ENCODE peak calls at places on chromosomes 5 and 9, in four cellular contexts. W, H, Z and A are unnamed samples.
A peak's percentile ranks its signal among the peaks of the same experiment; 100 is the strongest.

GRCh38 chr5:37553720-37554402 is 174.7 kb downstream of the WDR70 start:
- DNase-seq in W (peak; percentile 71), H (no peak), Z (no peak), A (no peak)

GRCh38 chr5:5585751-5586341 is 163.4 kb downstream of the ICE1 start:
- DNase-seq in W (no peak), H (no peak), Z (no peak), A (no peak)

GRCh38 chr5:172383231-172383802 is 71.0 kb downstream of the SH3PXD2B start:
- DNase-seq in W (no peak), H (no peak), Z (no peak), A (no peak)

GRCh38 chr5:107948377-107948776 is 277.6 kb upstream of the EFNA5 start:
- DNase-seq in W (no peak), H (no peak), Z (no peak), A (no peak)

GRCh38 chr5:23385036-23385435 is 122.4 kb upstream of the PRDM9 start:
- DNase-seq in W (no peak), H (no peak), Z (no peak), A (no peak)

GRCh38 chr5:148831590-148832565 is 5.5 kb downstream of the ADRB2 start:
- DNase-seq in W (peak; percentile 66), H (peak; percentile 62), Z (no peak), A (peak; percentile 60)

GRCh38 chr5:93602261-93603149 is 19.5 kb downstream of the NR2F1 start:
- DNase-seq in W (no peak), H (no peak), Z (no peak), A (no peak)

GRCh38 chr9:80796662-80797426 is 892.5 kb downstream of the TLE1 start:
- DNase-seq in W (peak; percentile 67), H (no peak), Z (no peak), A (no peak)

GRCh38 chr9:110994771-110995241 is 43.5 kb downstream of the LPAR1 start:
- DNase-seq in W (no peak), H (no peak), Z (no peak), A (no peak)

GRCh38 chr9:101674165-101674564 is 64.3 kb downstream of the GRIN3A start:
- DNase-seq in W (no peak), H (no peak), Z (no peak), A (no peak)

GRCh38 chr5:177294632-177295031 is 8.9 kb downstream of the RAB24 start:
- DNase-seq in W (no peak), H (no peak), Z (peak; percentile 58), A (no peak)

GRCh38 chr5:133285583-133286021 is 233.8 kb downstream of the HSPA4 start:
- DNase-seq in W (no peak), H (no peak), Z (no peak), A (no peak)

GRCh38 chr9:115422932-115423440 is 305.0 kb upstream of the TNC start:
- DNase-seq in W (no peak), H (peak; percentile 74), Z (no peak), A (no peak)

GRCh38 chr5:139569276-139569955 is 8.3 kb downstream of the UBE2D2 start:
- DNase-seq in W (no peak), H (no peak), Z (no peak), A (no peak)

GRCh38 chr5:139562847-139563246 is 1.7 kb downstream of the UBE2D2 start:
- DNase-seq in W (peak; percentile 15), H (no peak), Z (peak; percentile 23), A (no peak)

GRCh38 chr5:139566611-139567010 is 5.5 kb downstream of the UBE2D2 start:
- DNase-seq in W (no peak), H (no peak), Z (no peak), A (no peak)

GRCh38 chr5:139561655-139562451 is 714 bp downstream of the UBE2D2 start:
- DNase-seq in W (peak; percentile 76), H (peak; percentile 64), Z (peak; percentile 90), A (no peak)

GRCh38 chr5:139565411-139566305 is 4.5 kb downstream of the UBE2D2 start:
- DNase-seq in W (peak; percentile 22), H (no peak), Z (peak; percentile 17), A (no peak)
- H3K4me3 ChIP-seq in W (no peak overlapping the region), H (no peak overlapping the region), Z (no peak overlapping the region), A (no peak overlapping the region)

GRCh38 chr5:140634103-140634502 is 1.1 kb upstream of the CD14 start:
- DNase-seq in W (no peak), H (no peak), Z (no peak), A (no peak)

GRCh38 chr5:140631063-140631462 is 1.9 kb downstream of the CD14 start:
- DNase-seq in W (no peak), H (no peak), Z (no peak), A (peak; percentile 51)

GRCh38 chr5:140631831-140632365 is 1.1 kb downstream of the CD14 start:
- DNase-seq in W (no peak), H (peak; percentile 50), Z (no peak), A (peak; percentile 87)

GRCh38 chr5:140632366-140633080 is 452 bp downstream of the CD14 start:
- DNase-seq in W (peak; percentile 81), H (peak; percentile 79), Z (peak; percentile 89), A (peak; percentile 67)

GRCh38 chr5:140633081-140633471 is at the start of gene CD14:
- DNase-seq in W (peak; percentile 81), H (peak; percentile 84), Z (peak; percentile 92), A (no peak)
- H3K4me3 ChIP-seq in W (peak within 1 kb of the TSS; percentile 39), H (peak within 1 kb of the TSS; percentile 28), Z (peak within 1 kb of the TSS; percentile 23), A (peak within 1 kb of the TSS; percentile 20)

DNA sequence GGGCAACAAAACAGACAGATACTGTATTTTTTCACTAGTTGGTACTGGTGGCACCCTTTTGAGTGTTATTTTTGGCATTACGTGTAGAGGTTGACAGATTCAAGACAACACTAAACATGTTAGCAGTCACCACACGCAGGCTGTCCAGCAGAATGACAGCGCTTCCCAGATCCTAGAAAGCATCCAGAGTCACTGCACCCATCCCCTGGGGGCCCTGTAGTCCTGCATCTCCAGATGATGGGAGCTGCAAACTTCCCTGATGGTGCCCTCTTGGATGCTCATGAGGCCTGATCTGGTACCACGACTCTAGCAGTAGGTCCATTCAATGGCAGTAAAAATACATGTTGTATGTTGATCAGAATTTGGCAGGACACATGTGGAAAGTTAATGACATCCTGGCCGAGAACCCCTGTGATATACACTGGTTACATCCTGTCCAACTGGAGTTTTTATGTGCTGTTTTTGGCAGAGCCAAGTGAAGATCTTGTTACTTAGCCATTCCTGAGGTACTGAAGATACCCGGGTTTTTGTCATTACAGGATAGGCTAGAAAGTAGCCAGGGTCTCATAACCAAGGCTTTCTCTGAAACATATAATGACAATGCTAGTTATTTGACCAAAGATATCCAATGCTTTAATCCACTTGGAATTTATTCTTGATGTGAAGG is 1.6 kb upstream of the ABL1 start:
- DNase-seq in W (no peak), H (no peak), Z (no peak), A (no peak)
- H3K4me3 ChIP-seq in W (no peak overlapping the region), H (no peak overlapping the region), Z (no peak overlapping the region), A (no peak overlapping the region)

DNA sequence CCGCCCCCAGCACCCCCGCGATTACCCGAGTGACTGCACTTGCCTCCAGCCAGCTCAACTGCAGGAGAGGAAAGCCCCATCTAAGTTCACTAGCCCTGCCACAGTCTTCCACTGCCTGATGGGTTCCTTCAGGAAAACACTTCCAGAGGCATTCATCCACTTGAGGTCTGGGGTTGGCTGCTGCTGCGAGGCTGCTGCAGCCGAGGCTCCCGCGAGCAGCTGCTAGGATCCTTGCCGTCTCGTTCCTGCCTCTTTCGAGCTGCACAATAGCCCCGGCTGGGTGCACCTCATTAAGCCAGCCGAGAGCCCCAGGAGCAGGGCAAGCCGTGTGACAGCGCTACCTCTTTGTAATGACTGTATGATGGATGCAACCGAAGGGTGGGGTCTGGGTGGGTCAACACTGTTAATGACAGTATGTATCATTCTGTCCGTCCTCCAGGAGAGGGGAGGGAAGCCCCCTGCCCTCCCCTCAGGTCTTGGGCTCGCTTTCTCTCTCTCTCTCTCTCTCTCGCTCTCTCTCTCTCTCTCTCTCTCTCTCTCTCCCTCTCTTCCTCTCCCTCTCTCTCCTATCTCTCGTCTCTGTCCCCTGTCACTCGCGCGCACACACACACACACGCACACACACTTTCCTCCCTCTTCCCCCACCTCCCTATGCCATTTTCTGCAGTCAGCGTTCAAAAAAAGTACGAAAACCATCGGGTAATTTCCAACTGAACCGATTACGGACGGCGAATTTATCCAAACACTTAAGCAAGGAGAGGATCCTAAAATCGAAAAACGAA is 24.4 kb upstream of the ELAVL2 start:
- DNase-seq in W (no peak), H (no peak), Z (no peak), A (peak; percentile 33)
- H3K4me3 ChIP-seq in W (peak overlapping the region; percentile 6), H (no peak overlapping the region), Z (peak overlapping the region; percentile 9), A (peak overlapping the region; percentile 40)

DNA sequence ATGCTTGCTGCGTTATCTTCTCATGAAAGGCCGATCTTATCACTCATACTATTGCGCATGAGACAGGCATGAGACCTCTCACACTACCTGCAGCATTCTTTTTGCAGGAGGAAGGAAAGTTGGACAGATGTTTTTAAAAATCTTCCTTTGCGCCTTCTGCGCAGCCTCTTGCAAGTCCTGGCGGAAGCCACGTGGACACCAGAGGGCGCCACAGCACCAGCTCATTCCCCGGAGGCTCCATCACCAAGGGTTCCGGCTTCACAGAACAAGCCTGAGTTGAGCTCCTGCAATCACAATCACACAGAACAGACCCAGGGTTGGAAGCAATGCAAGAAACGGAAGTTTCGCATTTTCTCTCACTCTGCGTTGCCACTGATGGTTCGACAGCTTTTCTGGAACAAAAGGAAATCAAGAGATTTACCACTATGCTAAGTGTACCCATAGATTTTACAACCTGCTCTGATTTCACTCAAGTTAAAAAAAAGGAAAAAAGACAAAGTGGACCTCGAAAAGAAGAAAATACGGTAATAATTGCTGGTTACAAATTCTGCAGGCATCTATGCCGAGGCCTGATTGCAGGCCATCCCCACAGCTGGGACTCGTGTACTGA is 304.8 kb upstream of the MSX2 start:
- DNase-seq in W (peak; percentile 89), H (peak; percentile 92), Z (peak; percentile 97), A (peak; percentile 84)
- H3K4me3 ChIP-seq in W (no peak overlapping the region), H (peak overlapping the region; percentile 21), Z (no peak overlapping the region), A (no peak overlapping the region)

DNA sequence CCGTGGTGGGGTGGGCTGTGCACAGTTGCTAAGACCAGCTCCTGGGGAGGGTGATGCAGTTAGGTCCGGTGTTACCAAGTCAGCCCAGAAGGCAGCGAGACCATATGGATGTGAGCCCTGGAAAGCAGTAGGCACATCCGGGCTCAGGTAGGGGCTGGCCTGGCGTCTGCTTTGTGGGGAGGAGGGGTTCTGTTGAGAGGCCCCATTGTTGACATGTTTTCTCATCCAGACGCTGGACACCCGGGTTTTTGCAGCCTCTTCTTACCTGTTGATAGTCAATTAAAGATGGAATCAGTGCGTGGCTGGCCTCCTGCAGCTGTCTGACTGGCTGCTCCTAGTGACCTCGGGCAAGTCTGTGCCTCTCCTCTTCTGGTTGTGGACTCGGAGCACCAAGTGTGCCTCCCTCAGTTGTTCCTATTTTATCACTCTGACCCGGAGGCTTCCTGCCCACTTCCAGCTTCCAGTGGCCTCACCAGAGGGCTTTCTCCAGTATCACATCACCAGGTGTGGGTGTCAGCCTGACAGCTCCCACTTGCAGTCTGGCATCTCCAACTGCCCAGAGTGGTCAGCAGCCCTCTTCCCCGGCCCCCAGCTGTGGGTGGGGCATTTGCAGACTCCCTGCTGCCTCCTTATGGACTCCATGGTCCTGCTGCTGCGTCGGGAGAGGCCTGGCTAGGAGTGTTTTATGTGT is 90.8 kb downstream of the EHMT1 start:
- DNase-seq in W (no peak), H (no peak), Z (peak; percentile 76), A (no peak)
- H3K4me3 ChIP-seq in W (no peak overlapping the region), H (no peak overlapping the region), Z (no peak overlapping the region), A (no peak overlapping the region)

GRCh38 chr9:124503713-124504529 is 3.3 kb downstream of the NR5A1 start:
- DNase-seq in W (no peak), H (no peak), Z (no peak), A (no peak)
- H3K4me3 ChIP-seq in W (no peak overlapping the region), H (no peak overlapping the region), Z (no peak overlapping the region), A (peak overlapping the region; percentile 30)

DNA sequence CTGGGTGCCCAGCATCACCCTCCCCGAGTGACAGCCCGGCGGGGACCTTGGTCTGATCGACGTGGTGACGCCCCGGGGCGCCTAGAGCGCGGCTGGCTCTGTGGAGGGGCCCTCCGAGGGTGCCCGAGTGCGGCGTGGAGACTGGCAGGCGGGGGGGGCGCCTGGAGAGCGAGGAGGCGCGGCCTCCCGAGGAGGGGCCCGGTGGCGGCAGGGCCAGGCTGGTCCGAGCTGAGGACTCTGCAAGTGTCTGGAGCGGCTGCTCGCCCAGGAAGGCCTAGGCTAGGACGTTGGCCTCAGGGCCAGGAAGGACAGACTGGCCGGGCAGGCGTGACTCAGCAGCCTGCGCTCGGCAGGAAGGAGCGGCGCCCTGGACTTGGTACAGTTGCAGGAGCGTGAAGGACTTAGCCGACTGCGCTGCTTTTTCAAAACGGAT is 1.3 kb downstream of the GADD45G start:
- DNase-seq in W (peak; percentile 91), H (peak; percentile 91), Z (peak; percentile 94), A (peak; percentile 92)
- H3K4me3 ChIP-seq in W (peak overlapping the region; percentile 94), H (peak overlapping the region; percentile 70), Z (no peak overlapping the region), A (peak overlapping the region; percentile 69)